ENCODE peak calls at places on chromosomes 1 and 21, in eight cellular contexts. One of them, this sample, is unnamed.
A peak's percentile ranks its signal among the peaks of the same experiment; 100 is the strongest.

GRCh38 chr1:165352442-165353293 is 3.8 kb downstream of the LMX1A start:
- DNase-seq in upper lobe of left lung: no peak
- DNase-seq in CD4-positive, CD25-positive, alpha-beta regulatory T cell: no peak
- DNase-seq in tibial artery: no peak
- DNase-seq in endodermal cell: peak; percentile 82
- DNase-seq in fibroblast of lung: no peak
- DNase-seq in BJ: no peak
- DNase-seq in right lobe of liver: no peak
- DNase-seq in this sample: no peak

GRCh38 chr1:54882483-54882882 is 4.5 kb downstream of the DHCR24 start:
- DNase-seq in upper lobe of left lung: no peak
- DNase-seq in CD4-positive, CD25-positive, alpha-beta regulatory T cell: no peak
- DNase-seq in tibial artery: no peak
- DNase-seq in endodermal cell: no peak
- DNase-seq in fibroblast of lung: no peak
- DNase-seq in BJ: no peak
- DNase-seq in right lobe of liver: no peak
- DNase-seq in this sample: no peak

GRCh38 chr21:29115899-29116298 is 14.5 kb upstream of the MAP3K7CL start:
- DNase-seq in upper lobe of left lung: no peak
- DNase-seq in CD4-positive, CD25-positive, alpha-beta regulatory T cell: no peak
- DNase-seq in tibial artery: no peak
- DNase-seq in endodermal cell: no peak
- DNase-seq in fibroblast of lung: no peak
- DNase-seq in BJ: no peak
- DNase-seq in right lobe of liver: no peak
- DNase-seq in this sample: no peak

GRCh38 chr1:14181191-14181793 is 417.2 kb upstream of the KAZN start:
- DNase-seq in upper lobe of left lung: no peak
- DNase-seq in CD4-positive, CD25-positive, alpha-beta regulatory T cell: no peak
- DNase-seq in tibial artery: no peak
- DNase-seq in endodermal cell: no peak
- DNase-seq in fibroblast of lung: no peak
- DNase-seq in BJ: no peak
- DNase-seq in right lobe of liver: no peak
- DNase-seq in this sample: no peak

GRCh38 chr1:225319951-225320350 is 107.9 kb downstream of the LBR start:
- DNase-seq in upper lobe of left lung: no peak
- DNase-seq in CD4-positive, CD25-positive, alpha-beta regulatory T cell: no peak
- DNase-seq in tibial artery: no peak
- DNase-seq in endodermal cell: no peak
- DNase-seq in fibroblast of lung: peak; percentile 27
- DNase-seq in BJ: no peak
- DNase-seq in right lobe of liver: no peak
- DNase-seq in this sample: no peak

GRCh38 chr1:117732065-117732789 is 126.4 kb downstream of the TENT5C start:
- DNase-seq in upper lobe of left lung: no peak
- DNase-seq in CD4-positive, CD25-positive, alpha-beta regulatory T cell: no peak
- DNase-seq in tibial artery: no peak
- DNase-seq in endodermal cell: no peak
- DNase-seq in fibroblast of lung: no peak
- DNase-seq in BJ: no peak
- DNase-seq in right lobe of liver: no peak
- DNase-seq in this sample: no peak

GRCh38 chr1:209335090-209335692 is 248.3 kb upstream of the CAMK1G start:
- DNase-seq in upper lobe of left lung: no peak
- DNase-seq in CD4-positive, CD25-positive, alpha-beta regulatory T cell: no peak
- DNase-seq in tibial artery: no peak
- DNase-seq in endodermal cell: peak; percentile 87
- DNase-seq in fibroblast of lung: peak; percentile 18
- DNase-seq in BJ: no peak
- DNase-seq in right lobe of liver: peak; percentile 28
- DNase-seq in this sample: no peak

GRCh38 chr1:119470958-119471357 is 36.1 kb upstream of the HSD3B1 start:
- DNase-seq in upper lobe of left lung: no peak
- DNase-seq in CD4-positive, CD25-positive, alpha-beta regulatory T cell: no peak
- DNase-seq in tibial artery: no peak
- DNase-seq in endodermal cell: no peak
- DNase-seq in fibroblast of lung: no peak
- DNase-seq in BJ: no peak
- DNase-seq in right lobe of liver: no peak
- DNase-seq in this sample: no peak

GRCh38 chr1:204263240-204263848 is 49.6 kb upstream of the GOLT1A start:
- DNase-seq in upper lobe of left lung: no peak
- DNase-seq in CD4-positive, CD25-positive, alpha-beta regulatory T cell: no peak
- DNase-seq in tibial artery: no peak
- DNase-seq in endodermal cell: no peak
- DNase-seq in fibroblast of lung: peak; percentile 15
- DNase-seq in BJ: no peak
- DNase-seq in right lobe of liver: no peak
- DNase-seq in this sample: no peak

GRCh38 chr1:200198247-200198646 is 170.7 kb downstream of the NR5A2 start:
- DNase-seq in upper lobe of left lung: no peak
- DNase-seq in CD4-positive, CD25-positive, alpha-beta regulatory T cell: no peak
- DNase-seq in tibial artery: no peak
- DNase-seq in endodermal cell: no peak
- DNase-seq in fibroblast of lung: no peak
- DNase-seq in BJ: no peak
- DNase-seq in right lobe of liver: no peak
- DNase-seq in this sample: no peak

GRCh38 chr21:16084776-16085364 is 355.1 kb downstream of the USP25 start:
- DNase-seq in upper lobe of left lung: no peak
- DNase-seq in CD4-positive, CD25-positive, alpha-beta regulatory T cell: no peak
- DNase-seq in tibial artery: peak; percentile 75
- DNase-seq in endodermal cell: no peak
- DNase-seq in fibroblast of lung: peak; percentile 82
- DNase-seq in BJ: peak; percentile 25
- DNase-seq in right lobe of liver: no peak
- DNase-seq in this sample: no peak

GRCh38 chr1:72230746-72231145 is 51.6 kb downstream of the NEGR1 start:
- DNase-seq in upper lobe of left lung: no peak
- DNase-seq in CD4-positive, CD25-positive, alpha-beta regulatory T cell: no peak
- DNase-seq in tibial artery: no peak
- DNase-seq in endodermal cell: no peak
- DNase-seq in fibroblast of lung: peak; percentile 3
- DNase-seq in BJ: no peak
- DNase-seq in right lobe of liver: no peak
- DNase-seq in this sample: no peak

GRCh38 chr1:47439151-47440051 is 1.6 kb downstream of the FOXD2 start:
- DNase-seq in upper lobe of left lung: no peak
- DNase-seq in CD4-positive, CD25-positive, alpha-beta regulatory T cell: peak; percentile 7
- DNase-seq in tibial artery: no peak
- DNase-seq in endodermal cell: peak; percentile 79
- DNase-seq in fibroblast of lung: no peak
- DNase-seq in BJ: no peak
- DNase-seq in right lobe of liver: peak; percentile 28
- DNase-seq in this sample: no peak

GRCh38 chr1:60273185-60273584 is 199.6 kb upstream of the C1orf87 start:
- DNase-seq in upper lobe of left lung: no peak
- DNase-seq in CD4-positive, CD25-positive, alpha-beta regulatory T cell: no peak
- DNase-seq in tibial artery: no peak
- DNase-seq in endodermal cell: no peak
- DNase-seq in fibroblast of lung: peak; percentile 19
- DNase-seq in BJ: no peak
- DNase-seq in right lobe of liver: no peak
- DNase-seq in this sample: no peak

GRCh38 chr1:230101556-230101955 is 34.5 kb downstream of the GALNT2 start:
- DNase-seq in upper lobe of left lung: no peak
- DNase-seq in CD4-positive, CD25-positive, alpha-beta regulatory T cell: no peak
- DNase-seq in tibial artery: no peak
- DNase-seq in endodermal cell: no peak
- DNase-seq in fibroblast of lung: peak; percentile 57
- DNase-seq in BJ: no peak
- DNase-seq in right lobe of liver: no peak
- DNase-seq in this sample: no peak

GRCh38 chr1:172134087-172134731 is 286.3 kb upstream of the C1orf105 start:
- DNase-seq in upper lobe of left lung: no peak
- DNase-seq in CD4-positive, CD25-positive, alpha-beta regulatory T cell: no peak
- DNase-seq in tibial artery: no peak
- DNase-seq in endodermal cell: no peak
- DNase-seq in fibroblast of lung: no peak
- DNase-seq in BJ: no peak
- DNase-seq in right lobe of liver: no peak
- DNase-seq in this sample: no peak

GRCh38 chr21:42655797-42656770 is 2.7 kb downstream of the PDE9A start:
- DNase-seq in upper lobe of left lung: no peak
- DNase-seq in CD4-positive, CD25-positive, alpha-beta regulatory T cell: no peak
- DNase-seq in tibial artery: no peak
- DNase-seq in endodermal cell: peak; percentile 83
- DNase-seq in fibroblast of lung: no peak
- DNase-seq in BJ: no peak
- DNase-seq in right lobe of liver: no peak
- DNase-seq in this sample: no peak

GRCh38 chr1:174982971-174983689 is 16.6 kb upstream of the CACYBP start:
- DNase-seq in upper lobe of left lung: no peak
- DNase-seq in CD4-positive, CD25-positive, alpha-beta regulatory T cell: no peak
- DNase-seq in tibial artery: no peak
- DNase-seq in endodermal cell: no peak
- DNase-seq in fibroblast of lung: peak; percentile 73
- DNase-seq in BJ: no peak
- DNase-seq in right lobe of liver: no peak
- DNase-seq in this sample: no peak

GRCh38 chr1:178579095-178579494 is 66.2 kb downstream of the TEX35 start:
- DNase-seq in upper lobe of left lung: no peak
- DNase-seq in CD4-positive, CD25-positive, alpha-beta regulatory T cell: no peak
- DNase-seq in tibial artery: no peak
- DNase-seq in endodermal cell: no peak
- DNase-seq in fibroblast of lung: no peak
- DNase-seq in BJ: no peak
- DNase-seq in right lobe of liver: no peak
- DNase-seq in this sample: no peak

GRCh38 chr1:178577882-178578281 is 65.0 kb downstream of the TEX35 start:
- DNase-seq in upper lobe of left lung: no peak
- DNase-seq in CD4-positive, CD25-positive, alpha-beta regulatory T cell: no peak
- DNase-seq in tibial artery: no peak
- DNase-seq in endodermal cell: no peak
- DNase-seq in fibroblast of lung: no peak
- DNase-seq in BJ: no peak
- DNase-seq in right lobe of liver: no peak
- DNase-seq in this sample: no peak

GRCh38 chr1:178579562-178579961 is 66.7 kb downstream of the TEX35 start:
- DNase-seq in upper lobe of left lung: no peak
- DNase-seq in CD4-positive, CD25-positive, alpha-beta regulatory T cell: no peak
- DNase-seq in tibial artery: no peak
- DNase-seq in endodermal cell: no peak
- DNase-seq in fibroblast of lung: no peak
- DNase-seq in BJ: no peak
- DNase-seq in right lobe of liver: no peak
- DNase-seq in this sample: no peak

GRCh38 chr1:178580096-178580495 is 67.2 kb downstream of the TEX35 start:
- DNase-seq in upper lobe of left lung: no peak
- DNase-seq in CD4-positive, CD25-positive, alpha-beta regulatory T cell: no peak
- DNase-seq in tibial artery: no peak
- DNase-seq in endodermal cell: no peak
- DNase-seq in fibroblast of lung: no peak
- DNase-seq in BJ: no peak
- DNase-seq in right lobe of liver: no peak
- DNase-seq in this sample: no peak

DNA sequence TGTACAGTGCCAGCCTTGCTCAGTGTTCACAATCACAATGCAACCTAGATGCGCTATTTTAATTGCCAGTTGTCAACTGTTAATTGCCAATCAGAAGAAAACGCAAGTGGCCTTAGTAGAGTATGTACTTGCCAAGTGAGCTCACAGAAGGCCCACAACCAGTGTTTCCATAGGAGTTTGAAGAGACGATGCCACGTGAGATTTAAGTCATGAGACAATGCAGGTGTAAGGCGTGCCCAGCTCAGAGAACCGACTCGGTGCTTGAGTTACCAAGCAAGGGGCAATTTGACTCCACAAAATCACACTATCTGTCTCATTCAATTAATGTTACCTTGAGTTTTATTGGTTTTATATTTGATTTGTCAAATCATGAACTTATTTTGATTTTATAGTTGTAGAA is 65.6 kb downstream of the TEX35 start:
- DNase-seq in upper lobe of left lung: no peak
- DNase-seq in CD4-positive, CD25-positive, alpha-beta regulatory T cell: no peak
- DNase-seq in tibial artery: no peak
- DNase-seq in endodermal cell: no peak
- DNase-seq in fibroblast of lung: no peak
- DNase-seq in BJ: no peak
- DNase-seq in right lobe of liver: no peak
- DNase-seq in this sample: no peak
- H3K4me3 ChIP-seq in upper lobe of left lung: no peak overlapping the region
- H3K4me3 ChIP-seq in CD4-positive, CD25-positive, alpha-beta regulatory T cell: no peak overlapping the region
- H3K4me3 ChIP-seq in tibial artery: no peak overlapping the region
- H3K4me3 ChIP-seq in endodermal cell: no peak overlapping the region
- H3K4me3 ChIP-seq in fibroblast of lung: no peak overlapping the region
- H3K4me3 ChIP-seq in BJ: no peak overlapping the region
- H3K4me3 ChIP-seq in right lobe of liver: no peak overlapping the region
- H3K4me3 ChIP-seq in this sample: no peak overlapping the region

GRCh38 chr1:180515857-180516388 is 13.5 kb upstream of the ACBD6 start:
- DNase-seq in upper lobe of left lung: peak; percentile 77
- DNase-seq in CD4-positive, CD25-positive, alpha-beta regulatory T cell: peak; percentile 29
- DNase-seq in tibial artery: no peak
- DNase-seq in endodermal cell: peak; percentile 87
- DNase-seq in fibroblast of lung: peak; percentile 92
- DNase-seq in BJ: peak; percentile 41
- DNase-seq in right lobe of liver: no peak
- DNase-seq in this sample: peak; percentile 35
- H3K4me3 ChIP-seq in upper lobe of left lung: no peak overlapping the region
- H3K4me3 ChIP-seq in CD4-positive, CD25-positive, alpha-beta regulatory T cell: no peak overlapping the region
- H3K4me3 ChIP-seq in tibial artery: no peak overlapping the region
- H3K4me3 ChIP-seq in endodermal cell: no peak overlapping the region
- H3K4me3 ChIP-seq in fibroblast of lung: no peak overlapping the region
- H3K4me3 ChIP-seq in BJ: no peak overlapping the region
- H3K4me3 ChIP-seq in right lobe of liver: no peak overlapping the region
- H3K4me3 ChIP-seq in this sample: no peak overlapping the region

GRCh38 chr1:81021134-81021533 is 779.6 kb upstream of the ADGRL2 start:
- DNase-seq in upper lobe of left lung: no peak
- DNase-seq in CD4-positive, CD25-positive, alpha-beta regulatory T cell: no peak
- DNase-seq in tibial artery: no peak
- DNase-seq in endodermal cell: no peak
- DNase-seq in fibroblast of lung: peak; percentile 31
- DNase-seq in BJ: no peak
- DNase-seq in right lobe of liver: no peak
- DNase-seq in this sample: no peak
- H3K4me3 ChIP-seq in upper lobe of left lung: no peak overlapping the region
- H3K4me3 ChIP-seq in CD4-positive, CD25-positive, alpha-beta regulatory T cell: no peak overlapping the region
- H3K4me3 ChIP-seq in tibial artery: no peak overlapping the region
- H3K4me3 ChIP-seq in endodermal cell: no peak overlapping the region
- H3K4me3 ChIP-seq in fibroblast of lung: no peak overlapping the region
- H3K4me3 ChIP-seq in BJ: no peak overlapping the region
- H3K4me3 ChIP-seq in right lobe of liver: no peak overlapping the region
- H3K4me3 ChIP-seq in this sample: no peak overlapping the region

GRCh38 chr1:28595412-28596191 is 3.5 kb downstream of the RAB42 start:
- DNase-seq in upper lobe of left lung: no peak
- DNase-seq in CD4-positive, CD25-positive, alpha-beta regulatory T cell: no peak
- DNase-seq in tibial artery: no peak
- DNase-seq in endodermal cell: no peak
- DNase-seq in fibroblast of lung: no peak
- DNase-seq in BJ: no peak
- DNase-seq in right lobe of liver: no peak
- DNase-seq in this sample: no peak

GRCh38 chr1:28594661-28595411 is 2.8 kb downstream of the RAB42 start:
- DNase-seq in upper lobe of left lung: no peak
- DNase-seq in CD4-positive, CD25-positive, alpha-beta regulatory T cell: no peak
- DNase-seq in tibial artery: no peak
- DNase-seq in endodermal cell: peak; percentile 73
- DNase-seq in fibroblast of lung: no peak
- DNase-seq in BJ: no peak
- DNase-seq in right lobe of liver: no peak
- DNase-seq in this sample: no peak

GRCh38 chr1:28591708-28592313 is at the start of gene RAB42:
- DNase-seq in upper lobe of left lung: peak; percentile 63
- DNase-seq in CD4-positive, CD25-positive, alpha-beta regulatory T cell: no peak
- DNase-seq in tibial artery: peak; percentile 70
- DNase-seq in endodermal cell: peak; percentile 78
- DNase-seq in fibroblast of lung: peak; percentile 23
- DNase-seq in BJ: no peak
- DNase-seq in right lobe of liver: peak; percentile 51
- DNase-seq in this sample: no peak

GRCh38 chr1:28592314-28593071 is 428 bp downstream of the RAB42 start:
- DNase-seq in upper lobe of left lung: peak; percentile 24
- DNase-seq in CD4-positive, CD25-positive, alpha-beta regulatory T cell: no peak
- DNase-seq in tibial artery: no peak
- DNase-seq in endodermal cell: peak; percentile 69
- DNase-seq in fibroblast of lung: no peak
- DNase-seq in BJ: no peak
- DNase-seq in right lobe of liver: peak; percentile 30
- DNase-seq in this sample: no peak
- H3K4me3 ChIP-seq in upper lobe of left lung: peak overlapping the region; percentile 69
- H3K4me3 ChIP-seq in CD4-positive, CD25-positive, alpha-beta regulatory T cell: peak overlapping the region; percentile 57
- H3K4me3 ChIP-seq in tibial artery: peak overlapping the region; percentile 63
- H3K4me3 ChIP-seq in endodermal cell: peak overlapping the region; percentile 70
- H3K4me3 ChIP-seq in fibroblast of lung: peak overlapping the region; percentile 45
- H3K4me3 ChIP-seq in BJ: peak overlapping the region; percentile 53
- H3K4me3 ChIP-seq in right lobe of liver: peak overlapping the region; percentile 34
- H3K4me3 ChIP-seq in this sample: no peak overlapping the region

This sample was measured in CD8-positive, alpha-beta memory T cell.